ENCODE peak calls at places on chromosomes 7 and 10, in five cellular contexts. S is ovary, T is lower lobe of right lung, O is cardiac muscle cell, N is psoas muscle. E is an unnamed sample. For H3K9me3, the result is how much of the 10 kb centered on the place peaks cover.

GRCh38 chr10:18737236-18737635 is 78.0 kb downstream of the ARL5B start:
- DNase-seq in S (no peak), T (no peak), O (no peak), N (no peak), E (no peak)

GRCh38 chr7:74068378-74069085 is 15.1 kb upstream of the LIMK1 start:
- DNase-seq in T (peak), O (no peak), S (no peak), N (peak), E (no peak)

GRCh38 chr10:32371101-32371500 is 24.1 kb upstream of the EPC1 start:
- DNase-seq in O (no peak), T (no peak), S (no peak), N (no peak), E (no peak)

GRCh38 chr10:135601-136464 is 578 bp downstream of the ZMYND11 start:
- DNase-seq in N (peak), O (peak), S (peak), T (peak), E (peak)

GRCh38 chr7:92835851-92836488 is 403 bp downstream of the CDK6 start:
- DNase-seq in S (peak), T (peak), N (peak), O (peak), E (peak)

GRCh38 chr10:52284416-52285013 is 29.6 kb upstream of the DKK1 start:
- DNase-seq in T (no peak), S (no peak), N (no peak), O (no peak), E (no peak)

GRCh38 chr10:71188201-71188600 is 24.2 kb upstream of the UNC5B start:
- DNase-seq in N (no peak), S (peak), T (no peak), O (no peak), E (no peak)

GRCh38 chr7:26202019-26202985 is 757 bp downstream of the CBX3 start:
- DNase-seq in S (peak), O (no peak), N (peak), T (peak), E (peak)

GRCh38 chr10:89090760-89091455 is 100.3 kb downstream of the FAS start:
- DNase-seq in O (peak), S (no peak), T (no peak), N (no peak), E (no peak)

GRCh38 chr7:128398016-128398840 is 11.6 kb downstream of the IMPDH1 start:
- DNase-seq in S (peak), O (peak), T (no peak), N (peak), E (no peak)

GRCh38 chr7:108147031-108147563 is 16.9 kb upstream of the LAMB4 start:
- DNase-seq in T (no peak), N (no peak), S (peak), O (no peak), E (no peak)

GRCh38 chr10:44723654-44724053 is 187.5 kb upstream of the TMEM72 start:
- DNase-seq in T (no peak), N (peak), S (no peak), O (peak), E (peak)

GRCh38 chr10:119006451-119007210 is 22.9 kb upstream of the NANOS1 start:
- DNase-seq in S (no peak), T (no peak), O (peak), N (peak), E (peak)

GRCh38 chr7:5598769-5599371 is 175.2 kb upstream of the TNRC18 start:
- DNase-seq in O (peak), T (no peak), S (peak), N (no peak), E (no peak)

GRCh38 chr7:153022796-153023592 is 263.4 kb downstream of the ACTR3B start:
- DNase-seq in O (no peak), T (no peak), N (no peak), S (no peak), E (no peak)

GRCh38 chr7:121003986-121004685 is 15.6 kb downstream of the CPED1 start:
- DNase-seq in N (peak), O (no peak), T (no peak), S (peak), E (peak)

GRCh38 chr10:46525824-46526681 is 30.4 kb downstream of the GPRIN2 start:
- DNase-seq in S (no peak), T (no peak), O (no peak), N (peak), E (no peak)

GRCh38 chr10:96512997-96513685 is 585 bp downstream of the TLL2 start:
- DNase-seq in N (no peak), T (no peak), S (no peak), O (peak), E (no peak)

GRCh38 chr7:104160375-104160774 is 47.4 kb downstream of the ORC5 start:
- DNase-seq in N (no peak), T (no peak), S (no peak), O (peak), E (no peak)

GRCh38 chr10:113316506-113316905 is 236.3 kb upstream of the HABP2 start:
- DNase-seq in S (no peak), O (no peak), T (no peak), N (no peak), E (no peak)
- H3K9me3 ChIP-seq in S (under half), O (under half), T (under half), N (under half), E (under half)

GRCh38 chr10:30057421-30057841 is 2.0 kb downstream of the JCAD start:
- DNase-seq in T (no peak), S (no peak), N (no peak), O (no peak), E (peak)
- H3K4me3 ChIP-seq in T (peak), S (peak), N (peak), O (peak), E (peak)

GRCh38 chr10:35783305-35783838 is 141.3 kb upstream of the FZD8 start:
- DNase-seq in T (no peak), S (no peak), O (no peak), N (no peak), E (no peak)
- H3K9me3 ChIP-seq in T (under half), S (under half), O (under half), N (under half), E (under half)

GRCh38 chr7:117873933-117874530 is 791 bp upstream of the CTTNBP2 start:
- DNase-seq in O (no peak), S (no peak), T (no peak), N (no peak), E (no peak)

GRCh38 chr7:117871778-117872538 is 1.3 kb downstream of the CTTNBP2 start:
- DNase-seq in N (peak), T (no peak), S (peak), O (no peak), E (no peak)

GRCh38 chr7:117871401-117871777 is 1.9 kb downstream of the CTTNBP2 start:
- DNase-seq in T (no peak), S (no peak), O (no peak), N (no peak), E (no peak)

GRCh38 chr7:117873056-117873932 is at the start of gene CTTNBP2:
- DNase-seq in O (peak), T (peak), S (peak), N (peak), E (peak)

GRCh38 chr7:117872565-117873055 is 631 bp downstream of the CTTNBP2 start:
- DNase-seq in O (no peak), T (no peak), S (peak), N (peak), E (peak)
- H3K4me3 ChIP-seq in O (peak), T (peak), S (peak), N (peak), E (peak)

GRCh38 chr7:157560258-157560654 is 223.5 kb downstream of the DNAJB6 start:
- DNase-seq in T (peak), N (no peak), O (no peak), S (no peak), E (no peak)
- H3K9me3 ChIP-seq in T (under half), N (under half), O (under half), S (under half), E (under half)

DNA sequence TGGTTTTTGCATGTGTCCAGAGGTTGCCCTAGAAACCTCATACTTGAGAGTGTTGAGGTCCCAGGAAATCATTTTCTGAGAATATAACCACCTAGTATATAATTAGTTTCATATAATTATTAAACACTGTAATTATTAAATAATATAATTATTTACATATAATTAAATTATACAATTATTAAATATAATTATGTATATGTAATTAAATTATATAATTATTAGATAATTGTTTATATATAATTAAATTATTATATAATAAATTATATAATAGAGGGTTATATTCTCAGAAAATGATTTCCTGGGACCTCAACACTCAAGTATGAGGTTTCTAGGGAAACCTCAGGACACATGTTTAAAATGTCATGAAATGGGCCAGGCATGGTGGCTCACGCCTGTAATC is 27.6 kb downstream of the SCRN1 start:
- DNase-seq in S (no peak), O (no peak), N (no peak), T (no peak), E (no peak)
- H3K4me3 ChIP-seq in S (no peak), O (no peak), N (no peak), T (no peak), E (no peak)

DNA sequence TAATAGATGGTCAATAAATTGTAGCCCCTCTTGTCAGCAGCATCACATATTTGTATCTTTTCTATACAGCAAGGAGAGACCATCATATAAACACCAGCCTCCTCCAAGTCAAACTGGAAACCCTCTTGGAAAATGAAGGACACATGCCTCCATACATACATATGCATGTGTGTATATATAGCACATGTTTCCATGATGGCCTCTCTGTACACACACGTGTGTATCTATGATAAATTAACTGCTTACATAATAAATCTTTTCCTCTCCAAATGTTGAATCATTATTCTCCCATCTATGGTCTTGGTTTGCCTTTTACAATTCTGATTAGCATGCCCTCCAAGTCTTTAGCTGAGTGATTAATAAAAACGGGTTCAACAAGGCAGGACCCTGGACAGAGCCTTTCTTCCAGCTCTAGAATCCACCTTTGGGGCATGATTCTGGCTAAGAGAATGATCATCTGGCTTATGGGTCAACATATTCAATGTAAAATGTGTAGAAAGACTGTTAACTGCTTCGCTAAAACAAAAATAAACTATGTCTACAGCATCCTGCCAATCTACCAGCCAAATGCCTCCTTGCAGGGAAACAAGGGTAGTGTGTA is 70.1 kb downstream of the CRTAC1 start:
- DNase-seq in N (no peak), O (no peak), S (no peak), T (no peak), E (no peak)
- H3K9me3 ChIP-seq in N (under half), O (under half), S (under half), T (under half), E (under half)

GRCh38 chr7:140314571-140315480 is 83.5 kb downstream of the SLC37A3 start:
- DNase-seq in O (no peak), N (no peak), T (no peak), S (no peak), E (no peak)
- H3K4me3 ChIP-seq in O (no peak), N (no peak), T (peak), S (no peak), E (no peak)

GRCh38 chr7:56447864-56448693 is 331.9 kb upstream of the NUPR2 start:
- DNase-seq in O (no peak), S (peak), N (peak), T (no peak), E (no peak)
- H3K9me3 ChIP-seq in O (under half), S (under half), N (under half), T (half or more), E (under half)

DNA sequence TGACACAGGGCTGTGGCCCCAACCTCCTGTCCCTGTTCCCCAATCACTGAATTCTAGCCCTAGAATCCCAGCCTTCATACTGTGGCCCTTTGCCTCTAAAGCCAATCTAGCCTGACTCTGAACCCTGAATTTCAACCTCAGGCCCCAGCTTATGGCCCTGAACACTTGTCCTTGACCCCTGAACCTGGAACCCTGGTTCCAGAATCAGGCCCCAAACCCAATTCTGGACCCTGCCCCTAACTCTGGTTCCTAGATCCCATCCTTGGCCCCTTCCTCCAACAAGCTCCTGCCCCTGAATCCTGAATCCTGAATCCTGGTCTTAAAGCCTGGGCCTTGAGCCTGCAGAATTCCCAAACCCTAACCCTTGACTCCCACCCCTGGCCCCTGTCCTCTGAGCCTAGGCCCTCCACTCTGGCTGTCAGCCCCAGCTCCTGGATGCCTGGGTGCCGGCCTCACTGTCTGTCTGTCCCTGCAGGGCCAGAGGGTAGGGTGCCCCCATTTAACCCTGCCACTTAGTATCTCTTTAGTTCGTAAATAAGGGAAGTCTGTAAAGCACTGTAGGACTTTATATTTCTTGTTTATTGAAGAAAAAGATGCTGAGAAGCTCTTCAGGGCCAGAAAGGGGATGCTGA is 1.3 kb downstream of the INPP5A start:
- DNase-seq in T (peak), S (no peak), N (peak), O (no peak), E (no peak)
- H3K4me3 ChIP-seq in T (peak), S (peak), N (peak), O (peak), E (peak)